ENCODE peak calls at places on chromosomes 1 and 21, in seven cellular contexts. Z is sigmoid colon; Q is SK-N-SH; O is BE2C; M is lung; S is CD8-positive, alpha-beta T cell; W is hepatocyte. A is an unnamed sample.

GRCh38 chr1:177164380-177165068 is at the start of gene ASTN1:
- DNase-seq in S (no peak), Q (peak; percentile 90), O (no peak), M (no peak), W (no peak), Z (no peak), A (peak; percentile 28)

GRCh38 chr21:30194701-30195299 is 21.1 kb downstream of the CLDN8 start:
- DNase-seq in M (no peak), W (peak; percentile 67), Z (no peak), Q (peak; percentile 18), S (no peak), O (peak; percentile 30), A (no peak)

GRCh38 chr1:160205242-160205973 is at the start of gene PEA15:
- DNase-seq in O (peak; percentile 85), Z (peak; percentile 88), W (peak; percentile 88), S (peak; percentile 80), Q (peak; percentile 96), M (peak; percentile 70), A (peak; percentile 73)

GRCh38 chr1:107949467-107950253 is 15.3 kb downstream of the VAV3 start:
- DNase-seq in W (no peak), S (no peak), O (no peak), Z (no peak), M (no peak), Q (no peak), A (no peak)

GRCh38 chr1:231170875-231171274 is 9.0 kb downstream of the TRIM67 start:
- DNase-seq in Q (no peak), W (no peak), M (no peak), O (no peak), Z (no peak), S (no peak), A (no peak)

GRCh38 chr1:214337536-214337935 is 56.6 kb downstream of the SMYD2 start:
- DNase-seq in Z (no peak), W (peak; percentile 38), M (no peak), O (no peak), S (no peak), Q (no peak), A (no peak)

GRCh38 chr1:63902844-63903589 is 129.2 kb downstream of the ROR1 start:
- DNase-seq in O (no peak), W (no peak), M (no peak), Z (no peak), Q (no peak), S (no peak), A (no peak)

GRCh38 chr1:189782280-189782679 is 695.4 kb downstream of the BRINP3 start:
- DNase-seq in M (no peak), O (peak; percentile 54), Z (no peak), S (no peak), Q (peak; percentile 30), W (no peak), A (no peak)

GRCh38 chr21:29351691-29352090 is 53.0 kb downstream of the BACH1 start:
- DNase-seq in O (no peak), Z (no peak), Q (no peak), W (no peak), S (no peak), M (peak; percentile 40), A (no peak)

GRCh38 chr1:225371366-225371765 is 56.5 kb downstream of the LBR start:
- DNase-seq in S (no peak), M (no peak), Q (no peak), O (no peak), Z (no peak), W (no peak), A (no peak)

GRCh38 chr1:107093385-107093784 is 36.9 kb downstream of the PRMT6 start:
- DNase-seq in S (no peak), Z (no peak), O (peak; percentile 18), M (no peak), Q (no peak), W (no peak), A (no peak)

GRCh38 chr1:47751188-47751587 is 246.0 kb downstream of the TRABD2B start:
- DNase-seq in O (no peak), S (no peak), W (no peak), Q (no peak), Z (no peak), M (no peak), A (no peak)

GRCh38 chr1:100643430-100644196 is 75.9 kb upstream of the VCAM1 start:
- DNase-seq in Q (no peak), W (no peak), M (no peak), Z (no peak), O (no peak), S (no peak), A (no peak)

GRCh38 chr1:218760601-218761570 is 412.8 kb upstream of the LYPLAL1 start:
- DNase-seq in Z (no peak), O (no peak), S (no peak), M (no peak), W (no peak), Q (no peak), A (no peak)

GRCh38 chr21:41170442-41170841 is 2.5 kb downstream of the BACE2 start:
- DNase-seq in W (peak; percentile 63), S (no peak), O (no peak), Z (no peak), Q (peak; percentile 62), M (peak; percentile 44), A (no peak)

GRCh38 chr1:218499021-218499691 is 154.0 kb downstream of the TGFB2 start:
- DNase-seq in O (no peak), S (no peak), Q (no peak), W (peak; percentile 17), Z (no peak), M (no peak), A (no peak)

GRCh38 chr1:118900643-118901440 is 87.3 kb downstream of the TBX15 start:
- DNase-seq in Z (no peak), S (no peak), W (no peak), M (no peak), Q (no peak), O (no peak), A (no peak)

GRCh38 chr1:186155594-186155993 is 219.5 kb downstream of the TPR start:
- DNase-seq in M (no peak), S (no peak), Z (no peak), Q (peak; percentile 12), W (peak; percentile 28), O (no peak), A (no peak)

GRCh38 chr1:53362851-53363642 is 35.2 kb upstream of the LRP8 start:
- DNase-seq in Q (no peak), S (peak; percentile 46), M (no peak), O (no peak), W (no peak), Z (no peak), A (no peak)
- H3K9me3 ChIP-seq in Q (no peaks in the 10 kb centered on the region), S (no peaks in the 10 kb centered on the region), M (peaks cover 2% of the 10 kb centered on the region), O (no peaks in the 10 kb centered on the region), W (peaks cover 2% of the 10 kb centered on the region), Z (no peaks in the 10 kb centered on the region), A (no peaks in the 10 kb centered on the region)

GRCh38 chr1:222021124-222021523 is 279.2 kb upstream of the DUSP10 start:
- DNase-seq in M (no peak), Z (no peak), S (no peak), O (no peak), W (no peak), Q (no peak), A (no peak)
- H3K9me3 ChIP-seq in M (no peaks in the 10 kb centered on the region), Z (no peaks in the 10 kb centered on the region), S (no peaks in the 10 kb centered on the region), O (no peaks in the 10 kb centered on the region), W (no peaks in the 10 kb centered on the region), Q (no peaks in the 10 kb centered on the region), A (no peaks in the 10 kb centered on the region)

DNA sequence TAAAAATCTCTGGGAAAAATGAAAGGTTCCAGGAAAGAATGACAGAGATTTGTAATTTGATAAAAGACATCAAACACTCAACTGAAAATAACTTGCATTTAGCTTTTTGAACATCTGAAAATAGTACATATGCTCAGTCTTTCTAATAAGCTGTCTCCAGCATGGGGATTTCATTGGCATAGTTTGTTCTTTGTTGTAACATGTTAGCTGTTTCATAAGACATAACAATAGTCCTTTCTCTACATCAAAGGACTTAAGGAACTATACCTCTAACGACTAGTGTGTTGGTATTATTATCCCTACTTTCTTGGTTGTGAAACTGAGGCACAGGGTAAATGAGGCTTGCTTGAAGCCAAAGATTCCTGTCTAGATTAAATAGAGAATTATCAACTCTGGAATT is 22.0 kb downstream of the EIF2B3 start:
- DNase-seq in Q (no peak), O (no peak), M (no peak), S (no peak), Z (no peak), W (no peak), A (no peak)
- H3K9me3 ChIP-seq in Q (no peaks in the 10 kb centered on the region), O (no peaks in the 10 kb centered on the region), M (no peaks in the 10 kb centered on the region), S (no peaks in the 10 kb centered on the region), Z (no peaks in the 10 kb centered on the region), W (no peaks in the 10 kb centered on the region), A (no peaks in the 10 kb centered on the region)

GRCh38 chr1:49306507-49307070 is 529.9 kb upstream of the BEND5 start:
- DNase-seq in W (no peak), S (no peak), O (no peak), Z (no peak), M (no peak), Q (no peak), A (no peak)

DNA sequence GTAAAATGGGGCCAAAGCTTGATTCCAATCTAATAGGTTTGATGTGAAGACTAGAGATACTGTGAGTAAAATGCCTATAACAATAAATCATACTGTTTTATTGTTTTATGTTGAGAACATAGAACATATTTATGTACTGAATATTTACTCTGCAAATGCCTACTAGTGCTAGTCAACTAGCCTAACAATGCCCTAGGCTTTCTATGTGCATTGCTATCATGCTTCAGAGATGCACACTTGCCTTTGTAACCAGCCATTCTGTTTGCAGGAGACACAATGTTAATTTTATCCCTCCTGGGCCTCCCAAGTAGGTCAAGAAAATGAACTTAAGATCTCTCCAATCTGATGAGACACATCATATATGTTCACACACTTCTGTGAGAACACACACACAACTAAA is 530.8 kb upstream of the BEND5 start:
- DNase-seq in Z (no peak), Q (no peak), M (no peak), O (no peak), S (no peak), W (no peak), A (no peak)
- H3K9me3 ChIP-seq in Z (no peaks in the 10 kb centered on the region), Q (no peaks in the 10 kb centered on the region), M (no peaks in the 10 kb centered on the region), O (no peaks in the 10 kb centered on the region), S (no peaks in the 10 kb centered on the region), W (no peaks in the 10 kb centered on the region), A (no peaks in the 10 kb centered on the region)